ENCODE peak calls at places on chromosomes 13 and 19, in six cellular contexts. Q is mucosa of descending colon, V is tibial nerve, J is left ventricle myocardium inferior, O is AG04450, Y is endothelial cell. B is an unnamed sample.

GRCh38 chr13:39676315-39676876 is 20.9 kb downstream of the COG6 start:
- DNase-seq in O (no peak), J (no peak), Q (no peak), Y (no peak), V (no peak), B (peak; percentile 16)

GRCh38 chr13:64817721-64818120 is 2412.4 kb downstream of the PCDH9 start:
- DNase-seq in Q (no peak), J (no peak), O (no peak), Y (no peak), V (no peak), B (no peak)

GRCh38 chr19:11338569-11339253 is 746 bp downstream of the RAB3D start:
- DNase-seq in O (no peak), Q (peak; percentile 58), V (no peak), J (no peak), Y (no peak), B (no peak)

GRCh38 chr13:49248433-49249002 is 793 bp downstream of the CDADC1 start:
- DNase-seq in Q (no peak), O (no peak), Y (no peak), V (no peak), J (no peak), B (peak; percentile 6)

GRCh38 chr19:6198896-6199239 is 63.4 kb downstream of the ACSBG2 start:
- DNase-seq in O (no peak), J (no peak), Y (no peak), Q (no peak), V (no peak), B (no peak)

GRCh38 chr19:51799311-51799997 is 4.5 kb downstream of the FPR3 start:
- DNase-seq in Q (peak; percentile 41), V (peak; percentile 37), J (peak; percentile 89), Y (no peak), O (peak; percentile 76), B (peak; percentile 61)

GRCh38 chr19:45323671-45324081 is 1.0 kb upstream of the CKM start:
- DNase-seq in Y (no peak), O (no peak), J (peak; percentile 79), V (no peak), Q (no peak), B (peak; percentile 30)

GRCh38 chr19:6674868-6675305 is 4.9 kb upstream of the TNFSF14 start:
- DNase-seq in J (peak; percentile 50), Y (no peak), Q (peak; percentile 68), V (no peak), O (no peak), B (no peak)

GRCh38 chr13:45119469-45119989 is 781 bp upstream of the GTF2F2 start:
- DNase-seq in J (no peak), O (peak; percentile 33), Y (no peak), V (no peak), Q (no peak), B (no peak)

GRCh38 chr13:107104631-107105030 is 536.7 kb upstream of the ARGLU1 start:
- DNase-seq in V (no peak), O (peak; percentile 21), Y (no peak), Q (no peak), J (no peak), B (no peak)

GRCh38 chr13:40764587-40765403 is 6.2 kb downstream of the MRPS31 start:
- DNase-seq in Y (no peak), V (no peak), Q (no peak), J (no peak), O (no peak), B (no peak)

GRCh38 chr19:15072930-15073647 is 8.9 kb upstream of the OR1I1 start:
- DNase-seq in Y (peak; percentile 7), O (no peak), Q (no peak), V (no peak), J (no peak), B (peak; percentile 54)

GRCh38 chr19:49861127-49861526 is 6.2 kb downstream of the PNKP start:
- DNase-seq in J (no peak), V (peak; percentile 71), Q (peak; percentile 72), Y (no peak), O (no peak), B (peak; percentile 22)

GRCh38 chr13:59710995-59711701 is 452.6 kb downstream of the DIAPH3 start:
- DNase-seq in Y (no peak), J (no peak), Q (no peak), V (no peak), O (no peak), B (no peak)

GRCh38 chr19:48501446-48501960 is 10.1 kb downstream of the LMTK3 start:
- DNase-seq in Q (peak; percentile 72), V (no peak), J (no peak), O (no peak), Y (no peak), B (peak; percentile 68)

GRCh38 chr13:30872685-30873443 is 33.2 kb upstream of the MEDAG start:
- DNase-seq in Q (no peak), Y (peak; percentile 37), J (no peak), O (peak; percentile 71), V (no peak), B (no peak)

GRCh38 chr19:16604615-16605014 is 23.4 kb downstream of the MED26 start:
- DNase-seq in O (no peak), Q (no peak), Y (no peak), J (no peak), V (no peak), B (no peak)

GRCh38 chr13:23918208-23918607 is 20.9 kb upstream of the C1QTNF9B start:
- DNase-seq in J (no peak), Q (no peak), Y (no peak), O (no peak), V (no peak), B (no peak)

GRCh38 chr13:97255515-97255999 is 33.4 kb downstream of the MBNL2 start:
- DNase-seq in J (no peak), O (no peak), Y (no peak), V (no peak), Q (no peak), B (no peak)

GRCh38 chr19:29671393-29672076 is 6.3 kb downstream of the PLEKHF1 start:
- DNase-seq in Y (no peak), V (no peak), O (no peak), J (peak; percentile 68), Q (peak; percentile 71), B (peak; percentile 69)
- TF ChIP-seq CTCF in Y (peak; percentile 36), V (peak; percentile 37), O (peak; percentile 6), J (peak; percentile 57), Q (no peak), B (peak; percentile 26)

GRCh38 chr13:104567114-104567513 is 1500.9 kb upstream of the SLC10A2 start:
- DNase-seq in Q (no peak), V (no peak), Y (no peak), O (no peak), J (no peak), B (no peak)

GRCh38 chr13:104565888-104566287 is 1499.7 kb upstream of the SLC10A2 start:
- DNase-seq in Q (no peak), J (no peak), V (no peak), Y (no peak), O (no peak), B (no peak)

GRCh38 chr13:104571890-104572229 is 1505.6 kb upstream of the SLC10A2 start:
- DNase-seq in Y (no peak), V (no peak), O (no peak), J (no peak), Q (no peak), B (no peak)

GRCh38 chr13:104577029-104577820 is 1511.0 kb upstream of the SLC10A2 start:
- DNase-seq in O (no peak), Q (no peak), J (no peak), V (no peak), Y (no peak), B (no peak)

GRCh38 chr13:104571161-104571889 is 1505.1 kb upstream of the SLC10A2 start:
- DNase-seq in Q (no peak), Y (peak; percentile 75), V (peak; percentile 46), O (peak; percentile 41), J (no peak), B (peak; percentile 60)
- TF ChIP-seq CTCF in Q (peak; percentile 39), Y (peak; percentile 41), V (peak; percentile 69), O (peak; percentile 92), J (peak; percentile 72), B (no peak)

DNA sequence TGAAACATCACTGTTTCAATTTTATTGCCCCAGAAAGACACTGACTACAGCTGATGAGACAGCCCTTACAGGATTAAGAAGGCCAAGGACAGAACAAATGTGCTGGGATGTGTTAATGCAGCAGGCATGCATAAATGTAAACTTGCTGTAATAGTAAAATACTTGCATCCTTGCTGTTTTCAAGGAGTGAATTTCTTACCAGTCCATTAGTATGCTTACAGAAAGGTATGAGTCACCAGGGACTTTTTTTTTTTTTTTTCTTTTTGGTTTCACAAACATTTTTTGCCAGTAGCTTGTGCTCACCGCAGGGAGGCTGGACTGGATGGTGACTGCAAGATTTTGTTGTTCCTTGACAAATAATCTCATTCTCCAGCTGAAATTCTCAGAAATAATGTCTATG is 55.1 kb downstream of the GPR180 start:
- DNase-seq in J (no peak), V (no peak), Y (no peak), Q (no peak), O (peak; percentile 91), B (no peak)
- TF ChIP-seq CTCF in J (no peak), V (no peak), Y (no peak), Q (no peak), O (peak; percentile 39), B (no peak)

DNA sequence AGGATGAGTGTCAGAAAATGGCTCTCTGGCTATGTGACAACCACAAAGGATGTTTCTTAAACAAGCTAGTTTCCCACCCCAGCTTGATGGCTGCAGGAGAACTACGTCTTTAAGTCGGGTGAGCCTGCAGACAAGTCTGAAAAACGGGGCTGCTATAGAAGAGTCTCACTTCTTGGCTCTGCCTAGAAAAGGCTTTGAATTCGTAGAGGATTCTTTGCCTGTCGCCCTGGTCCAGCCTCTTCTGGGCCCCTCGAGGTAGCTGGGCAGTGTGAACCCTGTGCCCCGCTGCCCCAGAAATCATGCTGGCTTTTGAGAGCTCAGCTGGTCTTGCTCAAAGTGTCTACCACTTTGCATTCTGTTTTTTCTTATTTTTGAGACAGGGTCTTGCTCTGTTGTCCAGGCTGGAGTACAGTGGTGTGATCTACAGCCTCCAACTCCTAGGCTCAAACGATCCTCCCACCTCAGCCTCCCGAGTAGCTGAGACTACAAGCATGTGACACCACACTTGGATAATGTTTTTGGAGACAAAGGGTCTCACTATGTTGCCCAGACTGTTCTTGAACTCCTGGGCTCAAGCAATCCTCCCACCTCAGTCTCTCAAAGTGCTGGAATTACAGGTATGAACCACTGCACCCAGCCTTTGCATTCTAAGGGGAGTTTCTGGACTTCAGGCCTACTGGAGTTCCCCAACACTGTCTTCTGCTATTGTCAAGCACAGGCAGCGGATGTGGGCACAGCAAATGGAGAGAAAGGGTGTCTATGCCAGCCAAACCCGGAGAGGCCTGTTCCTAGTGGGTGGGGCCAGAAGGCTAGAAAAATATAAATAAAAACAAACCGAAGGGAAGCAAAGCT is 6.5 kb downstream of the CEBPA start:
- DNase-seq in J (no peak), Y (no peak), Q (peak; percentile 11), O (no peak), V (no peak), B (no peak)
- TF ChIP-seq CTCF in J (no peak), Y (no peak), Q (no peak), O (no peak), V (no peak), B (no peak)

B was measured in Calu3.